ENCODE peak calls at places on chromosome 17, in nine cellular contexts. P, G, X, R, F, M, J, L and S are unnamed samples.

GRCh38 chr17:15955793-15956541 is 11.0 kb downstream of the ADORA2B start:
- DNase-seq in G (no peak), X (no peak), R (no peak), F (no peak), P (no peak), M (peak), J (no peak), L (no peak), S (no peak)

GRCh38 chr17:33516645-33517044 is 223.6 kb upstream of the ASIC2 start:
- DNase-seq in R (no peak), P (no peak), L (no peak), F (no peak), X (no peak), G (no peak), J (no peak), M (no peak), S (no peak)

GRCh38 chr17:3740611-3741073 is 16.9 kb downstream of the HASPIN start:
- DNase-seq in X (no peak), J (no peak), R (peak), M (no peak), L (no peak), G (peak), F (no peak), P (no peak), S (no peak)

GRCh38 chr17:1918346-1919021 is 88.7 kb downstream of the RPA1 start:
- DNase-seq in J (no peak), P (no peak), X (no peak), G (no peak), L (no peak), M (no peak), F (no peak), R (no peak), S (no peak)

GRCh38 chr17:7882068-7882467 is 6.5 kb upstream of the CHD3 start:
- DNase-seq in R (no peak), X (no peak), G (no peak), F (no peak), L (no peak), P (no peak), J (no peak), M (no peak), S (peak)

GRCh38 chr17:81400154-81400938 is 5.1 kb downstream of the BAHCC1 start:
- DNase-seq in M (peak), X (peak), P (no peak), F (peak), L (peak), J (no peak), G (no peak), R (no peak), S (peak)

GRCh38 chr17:73359987-73360410 is 48.2 kb upstream of the CDC42EP4 start:
- DNase-seq in J (no peak), R (no peak), P (peak), G (no peak), F (peak), L (peak), M (peak), X (peak), S (peak)

GRCh38 chr17:55440391-55440790 is 18.8 kb upstream of the MMD start:
- DNase-seq in F (no peak), X (no peak), G (no peak), M (no peak), P (peak), L (no peak), J (no peak), R (no peak), S (no peak)

GRCh38 chr17:49741009-49741691 is 22.8 kb downstream of the FAM117A start:
- DNase-seq in J (no peak), M (no peak), F (no peak), X (no peak), G (no peak), L (no peak), R (no peak), P (no peak), S (no peak)

GRCh38 chr17:80474231-80474932 is 2.0 kb downstream of the NPTX1 start:
- DNase-seq in R (no peak), J (no peak), L (no peak), G (peak), F (no peak), P (peak), X (no peak), M (peak), S (no peak)

GRCh38 chr17:70675070-70675590 is 505.8 kb downstream of the KCNJ2 start:
- DNase-seq in L (no peak), X (no peak), R (no peak), J (no peak), M (no peak), F (no peak), P (no peak), G (no peak), S (no peak)

GRCh38 chr17:50056217-50056960 is 479 bp downstream of the ITGA3 start:
- DNase-seq in M (peak), P (peak), R (peak), J (peak), L (peak), X (peak), G (peak), F (peak), S (peak)

DNA sequence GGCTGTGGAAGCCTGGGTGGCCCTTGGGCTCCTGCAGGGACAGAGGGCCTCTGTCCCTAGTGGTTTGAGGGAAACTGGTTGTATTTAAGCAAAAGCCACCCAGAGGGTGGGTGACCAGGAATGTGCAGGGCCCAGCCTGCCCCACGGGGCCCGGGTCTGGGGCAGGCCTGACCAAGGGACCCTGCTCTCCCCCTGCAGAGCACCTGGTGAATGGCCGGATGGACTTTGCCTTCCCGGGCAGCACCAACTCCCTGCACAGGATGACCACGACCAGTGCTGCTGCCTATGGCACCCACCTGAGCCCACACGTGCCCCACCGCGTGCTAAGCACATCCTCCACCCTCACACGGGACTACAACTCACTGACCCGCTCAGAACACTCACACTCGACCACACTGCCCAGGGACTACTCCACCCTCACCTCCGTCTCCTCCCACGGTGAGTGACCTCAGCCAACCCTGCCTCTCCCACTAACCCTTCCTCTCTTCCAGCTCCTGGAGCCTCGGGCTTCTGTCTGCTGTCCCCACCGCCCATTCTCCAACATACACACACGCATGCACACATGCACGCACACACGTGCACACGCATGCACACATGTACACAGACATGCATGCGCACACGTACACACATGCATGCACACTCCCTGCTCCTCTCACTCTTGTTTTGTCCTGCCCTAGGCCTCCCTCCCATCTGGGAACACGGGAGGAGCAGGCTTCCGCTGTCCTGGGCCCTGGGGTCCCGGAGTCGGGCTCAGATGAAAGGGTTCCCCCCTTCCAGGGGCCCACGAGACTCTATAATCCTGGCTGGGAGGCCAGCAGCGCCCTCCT is 10.4 kb downstream of the GALK1 start:
- DNase-seq in R (no peak), M (no peak), X (no peak), F (no peak), J (no peak), G (no peak), L (no peak), P (no peak), S (no peak)
- H3K27ac ChIP-seq in R (no peak), M (no peak), X (peak), F (no peak), J (peak), G (no peak), L (no peak), P (peak), S (no peak)

GRCh38 chr17:65750166-65750565 is 188.7 kb upstream of the AXIN2 start:
- DNase-seq in L (no peak), M (no peak), R (no peak), J (no peak), G (no peak), X (no peak), P (no peak), F (no peak), S (no peak)
- H3K27ac ChIP-seq in L (no peak), M (no peak), R (no peak), J (no peak), G (no peak), X (no peak), P (peak), F (no peak), S (no peak)

GRCh38 chr17:43546317-43547188 is at the start of gene ETV4:
- DNase-seq in R (peak), F (peak), G (peak), P (peak), L (peak), M (peak), X (peak), J (peak), S (peak)
- H3K27ac ChIP-seq in R (no peak), F (no peak), G (no peak), P (peak), L (peak), M (no peak), X (peak), J (no peak), S (peak)

DNA sequence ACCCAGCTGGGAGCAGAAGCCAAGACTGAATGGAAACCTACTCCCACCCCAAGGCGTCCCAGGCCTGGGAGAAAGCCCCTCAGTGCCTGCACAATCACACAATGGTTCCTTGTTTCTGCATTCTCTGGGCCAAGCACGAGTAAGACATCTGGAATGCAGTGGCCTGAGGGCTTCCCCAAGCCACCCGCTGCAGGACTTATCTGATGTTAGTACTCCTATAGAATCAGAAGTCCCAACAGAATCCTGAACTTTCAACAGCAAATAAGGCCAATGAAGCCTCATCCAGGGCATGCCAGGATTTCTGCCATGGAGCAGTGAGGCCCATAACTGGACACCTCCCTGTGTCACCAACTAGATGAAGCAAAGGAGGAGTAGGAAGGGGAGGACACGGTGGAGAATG is 28.6 kb downstream of the MYO18A start:
- DNase-seq in P (no peak), L (peak), R (no peak), F (no peak), J (no peak), G (no peak), M (peak), X (no peak), S (peak)
- H3K27ac ChIP-seq in P (no peak), L (peak), R (no peak), F (no peak), J (peak), G (no peak), M (no peak), X (peak), S (no peak)